ENCODE peak calls at places on chromosomes 7 and 10, in seven cellular contexts. L, Z, N, F, Y, M and R are unnamed samples.

GRCh38 chr10:126839094-126839761 is 66.0 kb upstream of the DOCK1 start:
- DNase-seq in Z (peak; percentile 86), N (no peak), F (peak; percentile 15), L (no peak), Y (no peak), M (no peak), R (no peak)

GRCh38 chr7:149381245-149381644 is 79.6 kb downstream of the ZNF777 start:
- DNase-seq in Y (peak; percentile 3), F (no peak), Z (no peak), N (no peak), L (no peak), M (no peak), R (no peak)

GRCh38 chr7:14960686-14961085 is 58.1 kb upstream of the DGKB start:
- DNase-seq in M (no peak), N (no peak), F (no peak), Y (no peak), L (no peak), Z (no peak), R (no peak)

GRCh38 chr7:91692800-91693199 is 187.7 kb downstream of the MTERF1 start:
- DNase-seq in M (no peak), Y (peak; percentile 32), L (peak; percentile 57), F (no peak), N (peak; percentile 32), Z (no peak), R (peak; percentile 76)

GRCh38 chr10:17742918-17743317 is 9.1 kb upstream of the TMEM236 start:
- DNase-seq in Z (peak; percentile 58), N (peak; percentile 65), F (peak; percentile 75), L (peak; percentile 76), Y (peak; percentile 72), M (no peak), R (peak; percentile 78)

GRCh38 chr7:85074-85945 is 107.1 kb upstream of the FAM20C start:
- DNase-seq in Z (peak; percentile 46), N (no peak), Y (peak; percentile 72), L (peak; percentile 70), F (peak; percentile 55), M (no peak), R (peak; percentile 63)

GRCh38 chr7:124959676-124960075 is 30.1 kb upstream of the POT1 start:
- DNase-seq in M (no peak), L (no peak), Y (no peak), N (no peak), F (no peak), Z (no peak), R (no peak)

GRCh38 chr7:22173884-22174573 is 182.9 kb downstream of the RAPGEF5 start:
- DNase-seq in Z (no peak), M (no peak), F (no peak), N (no peak), L (no peak), Y (no peak), R (no peak)

GRCh38 chr10:116699049-116699782 is 43.1 kb downstream of the HSPA12A start:
- DNase-seq in M (no peak), L (no peak), Z (no peak), Y (no peak), N (no peak), F (no peak), R (no peak)

DNA sequence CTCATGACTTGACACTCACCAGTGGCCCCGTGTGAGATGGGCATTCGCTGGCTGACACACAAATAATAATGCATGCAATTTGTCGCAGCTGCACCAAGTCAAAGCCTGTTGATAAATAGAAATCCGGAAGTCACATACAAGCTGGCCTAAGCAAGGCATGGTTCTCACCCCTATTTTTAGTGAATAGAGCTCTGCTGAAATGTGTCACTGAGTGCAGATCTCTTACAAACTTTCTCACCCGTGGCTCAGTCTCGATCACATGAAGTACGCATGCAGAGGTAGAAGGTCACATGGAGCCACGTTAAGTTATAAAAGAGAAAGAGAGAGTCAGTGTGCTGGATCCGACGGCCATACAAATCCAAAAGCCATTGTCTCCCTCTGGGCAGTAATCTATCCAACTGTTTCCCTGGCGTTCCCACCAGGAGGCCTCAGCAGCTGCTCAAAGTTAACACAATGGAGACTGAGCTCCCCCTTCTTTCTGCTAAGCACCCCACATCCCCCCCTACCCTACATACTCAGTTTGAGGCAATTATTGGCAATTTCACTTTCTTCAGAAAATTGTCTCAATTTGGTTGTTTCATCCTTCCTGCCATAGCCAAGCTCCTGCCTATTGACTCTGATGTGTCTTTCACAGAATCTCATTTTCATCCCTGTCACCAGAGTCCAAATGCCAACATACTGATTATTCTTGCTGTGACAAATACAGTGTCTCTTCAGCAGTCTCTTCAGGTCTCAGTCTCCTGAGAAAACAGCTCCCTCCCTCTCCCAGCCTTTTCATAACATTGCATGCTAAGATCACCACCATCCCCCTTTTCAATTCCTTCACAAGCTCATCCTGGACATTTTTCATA is 473.3 kb upstream of the NRP1 start:
- DNase-seq in M (no peak), N (no peak), Z (no peak), Y (no peak), F (no peak), L (no peak), R (no peak)
- H3K4me3 ChIP-seq in M (no peak overlapping the region), N (no peak overlapping the region), Z (no peak overlapping the region), Y (no peak overlapping the region), F (no peak overlapping the region), L (no peak overlapping the region), R (no peak overlapping the region)

GRCh38 chr10:6445671-6446278 is 134.3 kb downstream of the PRKCQ start:
- DNase-seq in Z (peak; percentile 50), N (peak; percentile 42), F (peak; percentile 60), M (no peak), L (peak; percentile 49), Y (peak; percentile 61), R (peak; percentile 28)
- TF ChIP-seq CTCF in Z (peak; percentile 6), N (peak; percentile 72), F (no peak), M (peak; percentile 78), L (peak; percentile 75), Y (peak; percentile 79), R (peak; percentile 60)

GRCh38 chr10:93437946-93438795 is 44.0 kb downstream of the MYOF start:
- DNase-seq in N (peak; percentile 68), F (no peak), M (no peak), Y (peak; percentile 78), Z (no peak), L (peak; percentile 66), R (peak; percentile 74)
- H3K4me3 ChIP-seq in N (no peak overlapping the region), F (no peak overlapping the region), M (no peak overlapping the region), Y (no peak overlapping the region), Z (no peak overlapping the region), L (no peak overlapping the region), R (no peak overlapping the region)

GRCh38 chr7:44216019-44216418 is 15.2 kb downstream of the YKT6 start:
- DNase-seq in Y (no peak), L (no peak), F (no peak), M (no peak), Z (no peak), N (no peak), R (no peak)

GRCh38 chr7:44213206-44213871 is 12.6 kb downstream of the YKT6 start:
- DNase-seq in M (no peak), Z (no peak), Y (no peak), F (no peak), N (no peak), L (no peak), R (no peak)

GRCh38 chr7:44212581-44213184 is 11.9 kb downstream of the YKT6 start:
- DNase-seq in Z (no peak), N (no peak), F (no peak), M (no peak), L (no peak), Y (no peak), R (no peak)

GRCh38 chr7:44215531-44215930 is 14.8 kb downstream of the YKT6 start:
- DNase-seq in Z (no peak), M (no peak), F (no peak), L (no peak), N (no peak), Y (no peak), R (no peak)

DNA sequence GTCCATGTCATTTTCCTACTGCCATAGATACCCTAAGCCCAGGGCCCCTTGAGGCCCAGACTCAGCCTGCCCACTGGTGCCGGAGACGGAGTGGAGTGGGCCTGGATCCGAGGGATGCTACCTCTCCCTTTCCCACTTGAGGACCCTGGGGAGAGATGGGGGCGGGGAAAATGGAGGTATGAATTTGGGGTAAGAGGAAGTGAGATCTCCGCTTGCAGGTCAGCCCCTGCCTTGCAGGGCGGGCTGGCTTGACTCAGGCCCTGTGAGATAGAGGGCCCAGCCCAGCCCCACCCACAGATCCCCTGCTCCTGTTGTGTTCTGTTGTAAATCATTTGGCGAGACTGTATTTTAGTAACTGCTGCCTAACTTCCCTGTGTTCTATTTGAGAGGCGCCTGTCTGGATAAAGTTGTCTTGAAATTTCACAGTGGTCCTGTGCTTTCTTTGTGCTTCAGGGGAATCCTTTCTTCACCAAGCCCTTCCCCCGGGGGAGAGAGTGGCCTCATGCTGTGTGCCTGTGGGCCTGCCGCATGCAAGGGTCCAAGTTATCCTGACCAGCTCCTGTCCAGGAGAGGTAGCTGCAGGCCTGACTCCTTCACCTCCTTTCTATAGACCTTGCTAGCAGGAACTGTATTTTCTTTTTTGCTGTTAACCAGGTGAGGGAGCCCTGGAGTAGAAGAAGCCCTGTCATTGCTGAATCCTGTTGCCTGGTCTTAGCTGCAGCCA is 13.3 kb downstream of the YKT6 start:
- DNase-seq in L (peak; percentile 57), Y (peak; percentile 78), F (no peak), Z (no peak), M (peak; percentile 12), N (peak; percentile 22), R (peak; percentile 48)
- TF ChIP-seq CTCF in L (peak; percentile 55), Y (peak; percentile 71), F (no peak), Z (no peak), M (peak; percentile 54), N (peak; percentile 32), R (peak; percentile 48)

DNA sequence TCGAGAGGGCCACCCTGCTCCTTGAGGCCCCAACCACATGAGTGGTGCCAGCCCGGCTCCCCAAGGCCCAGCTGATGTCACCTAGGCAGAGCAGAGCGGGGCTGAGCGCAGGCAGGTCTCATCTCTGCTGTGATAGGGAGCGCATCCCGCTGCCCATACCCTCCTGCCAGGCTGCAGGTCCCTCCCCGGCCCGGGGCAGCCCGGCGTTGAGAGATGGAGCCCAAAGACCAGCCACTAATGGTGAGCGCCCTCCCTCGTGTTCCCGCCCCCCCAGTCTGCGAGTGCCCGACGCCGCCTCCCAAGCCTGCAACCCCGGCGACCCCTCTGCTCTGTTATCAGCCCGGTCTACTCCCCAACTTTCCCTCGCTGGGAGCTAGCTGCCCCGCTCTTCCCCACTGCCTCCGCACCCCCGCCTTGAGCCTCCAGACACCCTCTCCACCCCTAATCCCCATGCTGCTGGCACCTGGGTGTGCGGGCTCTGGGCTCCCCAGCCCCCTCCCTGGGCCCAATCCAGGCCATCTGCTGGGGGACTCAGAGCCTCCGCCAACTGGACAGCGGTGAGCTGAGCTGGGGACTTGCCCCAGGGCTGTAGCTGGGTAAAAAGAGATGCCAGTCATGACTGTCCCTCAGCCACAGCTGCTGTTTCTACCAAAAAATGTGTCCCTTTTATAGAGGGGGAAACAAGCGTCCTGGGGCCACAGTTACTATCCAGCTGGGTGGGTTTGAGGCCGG is 19.7 kb upstream of the CHST12 start:
- DNase-seq in Z (no peak), L (no peak), N (no peak), F (no peak), Y (no peak), M (no peak), R (no peak)
- H3K4me3 ChIP-seq in Z (no peak overlapping the region), L (no peak overlapping the region), N (no peak overlapping the region), F (no peak overlapping the region), Y (no peak overlapping the region), M (no peak overlapping the region), R (no peak overlapping the region)